ENCODE peak calls at places on chromosome 11, in eight cellular contexts. L, U, Q, Z, B, P, A and N are unnamed samples.

GRCh38 chr11:116793476-116794096 is 1.9 kb upstream of the APOA5 start:
- DNase-seq in A (no peak), Q (no peak), Z (peak), L (peak), B (no peak), P (peak), U (no peak), N (no peak)

GRCh38 chr11:130999992-131000770 is 83.9 kb upstream of the SNX19 start:
- DNase-seq in A (peak), U (no peak), P (peak), Z (no peak), L (peak), Q (no peak), B (no peak), N (peak)

GRCh38 chr11:125423247-125423849 is 72.7 kb downstream of the FEZ1 start:
- DNase-seq in U (no peak), A (no peak), Z (no peak), Q (no peak), P (peak), B (no peak), L (no peak), N (no peak)

GRCh38 chr11:44985721-44986120 is 35.0 kb upstream of the TP53I11 start:
- DNase-seq in A (no peak), Z (no peak), L (no peak), U (no peak), P (no peak), Q (no peak), B (peak), N (no peak)

GRCh38 chr11:27592111-27592780 is 85.7 kb upstream of the LIN7C start:
- DNase-seq in Z (no peak), P (no peak), U (no peak), L (peak), Q (no peak), A (peak), B (no peak), N (no peak)

GRCh38 chr11:70603064-70603755 is 204.9 kb downstream of the CTTN start:
- DNase-seq in A (no peak), U (no peak), B (no peak), Q (no peak), L (no peak), Z (peak), P (no peak), N (no peak)

GRCh38 chr11:2769779-2770555 is 70.2 kb upstream of the KCNQ1OT1 start:
- DNase-seq in B (peak), Q (no peak), L (no peak), Z (no peak), U (no peak), P (no peak), A (no peak), N (no peak)

GRCh38 chr11:116073854-116074837 is 569.9 kb upstream of the CADM1 start:
- DNase-seq in U (peak), A (no peak), L (peak), B (no peak), Q (peak), Z (peak), P (no peak), N (no peak)

GRCh38 chr11:13268791-13269190 is 8.8 kb upstream of the BMAL1 start:
- DNase-seq in B (no peak), Z (no peak), L (no peak), P (no peak), A (no peak), U (no peak), Q (no peak), N (no peak)

GRCh38 chr11:125433454-125434121 is 62.5 kb downstream of the FEZ1 start:
- DNase-seq in P (peak), L (peak), B (no peak), Z (peak), A (peak), Q (no peak), U (peak), N (peak)

GRCh38 chr11:68904458-68904847 is 762 bp downstream of the IGHMBP2 start:
- DNase-seq in Q (no peak), Z (peak), B (no peak), P (no peak), A (peak), U (no peak), L (no peak), N (no peak)

GRCh38 chr11:68908273-68908672 is 4.6 kb downstream of the IGHMBP2 start:
- DNase-seq in P (no peak), L (no peak), B (no peak), U (no peak), Q (no peak), Z (no peak), A (no peak), N (no peak)

GRCh38 chr11:68903631-68904457 is at the start of the genes IGHMBP2 and MRPL21:
- DNase-seq in U (peak), L (peak), P (peak), Z (peak), A (peak), B (peak), Q (peak), N (peak)

GRCh38 chr11:68903288-68903630 is 373 bp downstream of the MRPL21 start:
- DNase-seq in B (no peak), L (no peak), A (no peak), Z (no peak), U (peak), Q (no peak), P (no peak), N (no peak)

GRCh38 chr11:68905421-68906360 is 2.0 kb downstream of the IGHMBP2 start:
- DNase-seq in B (no peak), L (no peak), P (no peak), Z (no peak), U (no peak), Q (no peak), A (no peak), N (no peak)
- H3K4me3 ChIP-seq in B (peak), L (no peak), P (peak), Z (peak), U (peak), Q (no peak), A (peak), N (no peak)

GRCh38 chr11:12215192-12215591 is 104.8 kb downstream of the MICAL2 start:
- DNase-seq in U (peak), Q (no peak), Z (peak), L (no peak), B (no peak), A (no peak), P (no peak), N (no peak)
- H3K4me3 ChIP-seq in U (no peak), Q (no peak), Z (no peak), L (no peak), B (no peak), A (no peak), P (no peak), N (no peak)

GRCh38 chr11:35106595-35106994 is 32.4 kb upstream of the CD44 start:
- DNase-seq in L (no peak), Q (no peak), B (no peak), A (no peak), U (no peak), Z (peak), P (no peak), N (no peak)
- H3K4me3 ChIP-seq in L (no peak), Q (no peak), B (no peak), A (no peak), U (no peak), Z (no peak), P (no peak), N (no peak)

DNA sequence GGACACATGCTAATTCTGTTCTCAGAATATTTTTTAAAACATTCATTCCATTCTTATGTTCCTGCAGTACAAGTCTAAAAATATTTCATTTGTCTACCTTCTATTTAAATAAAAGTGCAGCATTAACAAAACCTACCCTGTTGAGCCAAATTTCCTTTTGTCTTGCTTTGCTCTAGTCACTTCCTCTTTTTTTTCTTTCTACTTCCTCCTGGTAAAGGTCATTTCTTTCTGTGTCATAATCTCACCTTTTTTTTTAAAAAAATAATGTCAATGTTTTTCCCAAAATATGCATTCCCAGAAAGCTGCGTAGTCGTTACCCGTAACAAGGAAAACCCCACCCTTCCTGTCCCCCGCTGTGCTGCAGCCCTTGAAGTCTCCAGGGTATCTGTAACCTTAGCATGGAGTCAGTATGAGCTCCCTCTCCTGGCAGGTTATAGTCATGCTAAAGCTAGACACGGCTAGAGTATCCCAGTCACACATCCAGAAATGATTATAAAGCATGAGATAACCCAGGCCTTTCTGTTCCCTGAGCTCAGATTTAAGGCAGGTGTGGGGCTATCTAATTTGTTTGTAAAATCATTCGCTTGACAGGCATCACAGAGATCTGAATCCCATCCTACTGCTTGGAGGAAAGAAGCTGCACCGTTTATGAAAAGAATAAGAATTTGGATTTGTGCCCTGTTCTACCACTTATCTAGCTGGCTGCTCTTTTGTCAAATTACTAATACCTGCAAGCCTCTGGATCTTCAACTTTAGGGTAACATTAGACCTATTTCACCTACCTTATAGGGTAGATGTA is 51.1 kb upstream of the EED start:
- DNase-seq in Q (peak), B (no peak), P (peak), U (peak), Z (peak), A (peak), L (peak), N (peak)
- H3K4me3 ChIP-seq in Q (no peak), B (peak), P (peak), U (peak), Z (peak), A (no peak), L (no peak), N (peak)

DNA sequence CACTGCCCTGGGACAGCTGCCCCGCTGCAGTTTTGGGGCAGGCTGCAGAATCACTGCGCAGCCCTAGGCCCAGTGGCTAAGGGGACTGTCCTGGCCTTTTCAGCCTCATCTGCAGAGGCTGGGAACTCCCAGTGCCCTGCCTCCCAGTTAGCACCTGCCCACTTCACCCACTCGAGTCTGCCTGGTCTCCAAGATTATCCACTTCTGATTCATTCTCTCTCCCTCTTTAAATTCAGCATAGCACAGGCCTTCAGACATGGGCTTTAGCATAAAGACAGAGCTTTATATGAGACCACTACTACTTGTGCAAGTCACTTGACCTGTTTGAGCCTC is 8.9 kb downstream of the DAGLA start:
- DNase-seq in Z (no peak), Q (no peak), L (no peak), B (no peak), A (no peak), P (no peak), U (no peak), N (no peak)
- H3K4me3 ChIP-seq in Z (no peak), Q (no peak), L (no peak), B (peak), A (no peak), P (no peak), U (no peak), N (no peak)

GRCh38 chr11:66467756-66468155 is 1.1 kb downstream of the PELI3 start:
- DNase-seq in A (no peak), Q (peak), L (no peak), P (no peak), B (no peak), U (peak), Z (peak), N (no peak)
- H3K4me3 ChIP-seq in A (peak), Q (peak), L (peak), P (peak), B (peak), U (peak), Z (peak), N (peak)

GRCh38 chr11:6389921-6390717 is at the start of gene SMPD1:
- DNase-seq in A (peak), L (peak), Q (peak), B (peak), Z (peak), P (peak), U (peak), N (peak)

GRCh38 chr11:6390718-6391547 is 659 bp downstream of the SMPD1 start:
- DNase-seq in A (no peak), U (no peak), B (no peak), P (no peak), Q (no peak), Z (no peak), L (no peak), N (no peak)

GRCh38 chr11:6393989-6394670 is 3.9 kb downstream of the SMPD1 start:
- DNase-seq in Z (no peak), A (no peak), Q (no peak), P (no peak), U (no peak), L (no peak), B (no peak), N (no peak)

GRCh38 chr11:6388747-6389146 is 1.5 kb upstream of the SMPD1 start:
- DNase-seq in U (no peak), P (no peak), L (no peak), A (no peak), Z (no peak), Q (no peak), B (no peak), N (no peak)

DNA sequence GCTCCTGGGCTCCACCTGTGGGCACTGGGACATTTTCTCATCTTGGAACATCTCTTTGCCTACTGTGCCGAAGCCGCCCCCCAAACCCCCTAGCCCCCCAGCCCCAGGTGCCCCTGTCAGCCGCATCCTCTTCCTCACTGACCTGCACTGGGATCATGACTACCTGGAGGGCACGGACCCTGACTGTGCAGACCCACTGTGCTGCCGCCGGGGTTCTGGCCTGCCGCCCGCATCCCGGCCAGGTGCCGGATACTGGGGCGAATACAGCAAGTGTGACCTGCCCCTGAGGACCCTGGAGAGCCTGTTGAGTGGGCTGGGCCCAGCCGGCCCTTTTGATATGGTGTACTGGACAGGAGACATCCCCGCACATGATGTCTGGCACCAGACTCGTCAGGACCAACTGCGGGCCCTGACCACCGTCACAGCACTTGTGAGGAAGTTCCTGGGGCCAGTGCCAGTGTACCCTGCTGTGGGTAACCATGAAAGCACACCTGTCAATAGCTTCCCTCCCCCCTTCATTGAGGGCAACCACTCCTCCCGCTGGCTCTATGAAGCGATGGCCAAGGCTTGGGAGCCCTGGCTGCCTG is 1.4 kb downstream of the SMPD1 start:
- DNase-seq in P (no peak), U (no peak), A (no peak), L (no peak), B (no peak), Q (no peak), Z (no peak), N (no peak)
- H3K4me3 ChIP-seq in P (no peak), U (no peak), A (peak), L (peak), B (peak), Q (no peak), Z (no peak), N (no peak)

GRCh38 chr11:1693327-1694063 is 3.5 kb upstream of the KRTAP5-6 start:
- DNase-seq in P (peak), B (peak), L (peak), Z (peak), U (peak), Q (peak), A (peak), N (peak)
- H3K4me3 ChIP-seq in P (peak), B (peak), L (peak), Z (no peak), U (peak), Q (peak), A (peak), N (peak)

DNA sequence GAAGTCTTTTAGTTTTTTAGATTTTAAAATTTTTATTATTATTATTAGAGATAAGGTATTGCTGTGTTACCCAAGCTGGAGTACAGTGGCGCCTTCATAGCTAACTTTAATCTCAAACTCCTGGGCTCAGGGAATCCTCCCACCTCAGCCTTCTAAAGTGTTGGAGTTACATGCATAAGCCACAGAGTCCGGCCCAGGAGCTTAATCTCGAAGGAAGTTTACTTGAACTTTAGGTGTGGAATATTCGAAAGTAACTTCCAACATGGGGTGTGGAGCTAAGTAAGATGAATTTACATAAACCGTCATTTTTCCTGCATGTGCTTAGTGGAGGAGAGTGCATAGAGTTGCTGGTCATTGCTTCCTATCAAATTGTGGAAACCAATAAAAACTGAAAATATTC is 1.4 kb downstream of the ATG13 start:
- DNase-seq in B (no peak), U (no peak), P (no peak), L (peak), Q (no peak), A (no peak), Z (peak), N (no peak)
- H3K4me3 ChIP-seq in B (peak), U (peak), P (peak), L (no peak), Q (no peak), A (peak), Z (peak), N (peak)